ENCODE peak calls at places on chromosomes 11 and 22, in seven cellular contexts. V is fibroblast of lung, A is heart left ventricle, W is heart right ventricle, Q is transverse colon, U is H9, I is neural progenitor cell. E is an unnamed sample.

GRCh38 chr22:45903355-45904149 is 73.4 kb downstream of the WNT7B start:
- DNase-seq in I (no peak), Q (no peak), A (peak), W (no peak), V (peak), U (no peak), E (no peak)

GRCh38 chr22:32823024-32823730 is 21.7 kb downstream of the TIMP3 start:
- DNase-seq in V (no peak), U (peak), Q (peak), W (no peak), A (no peak), I (peak), E (no peak)

GRCh38 chr11:27677108-27677507 is 23.1 kb downstream of the BDNF start:
- DNase-seq in W (no peak), Q (no peak), I (no peak), A (no peak), U (no peak), V (no peak), E (no peak)

GRCh38 chr11:69280994-69281393 is 13.0 kb upstream of the MYEOV start:
- DNase-seq in I (no peak), V (peak), U (no peak), A (no peak), W (no peak), Q (no peak), E (no peak)

GRCh38 chr11:65204646-65205601 is 23.2 kb downstream of the CAPN1 start:
- DNase-seq in V (peak), W (no peak), Q (no peak), A (no peak), I (peak), U (peak), E (no peak)

GRCh38 chr22:23823331-23823791 is 15.4 kb downstream of the DERL3 start:
- DNase-seq in U (no peak), V (no peak), W (peak), A (peak), Q (no peak), I (no peak), E (no peak)

GRCh38 chr22:24315367-24315781 is 44.7 kb downstream of the SPECC1L start:
- DNase-seq in W (no peak), I (no peak), V (peak), U (no peak), A (no peak), Q (no peak), E (no peak)

GRCh38 chr11:3132271-3132781 is 32.8 kb downstream of the OSBPL5 start:
- DNase-seq in I (no peak), Q (peak), U (no peak), W (no peak), V (no peak), A (no peak), E (no peak)

GRCh38 chr22:46763051-46763705 is 728 bp downstream of the TBC1D22A start:
- DNase-seq in Q (peak), W (peak), A (peak), V (peak), U (no peak), I (no peak), E (no peak)

GRCh38 chr11:112728288-112728687 is 232.9 kb upstream of the NCAM1 start:
- DNase-seq in U (no peak), A (no peak), V (no peak), I (no peak), Q (no peak), W (no peak), E (no peak)

GRCh38 chr11:60367009-60367408 is 11.3 kb upstream of the MS4A7 start:
- DNase-seq in A (no peak), W (no peak), I (no peak), Q (no peak), U (no peak), V (no peak), E (no peak)

GRCh38 chr11:71388637-71389235 is 59.5 kb downstream of the DHCR7 start:
- DNase-seq in Q (no peak), W (no peak), U (no peak), A (no peak), I (no peak), V (no peak), E (no peak)

GRCh38 chr11:536841-537621 is at the start of gene LRRC56:
- DNase-seq in I (peak), U (peak), A (peak), V (peak), Q (peak), W (peak), E (peak)

GRCh38 chr22:35568751-35569725 is 28.4 kb downstream of the RASD2 start:
- DNase-seq in A (peak), I (no peak), W (no peak), Q (no peak), U (no peak), V (peak), E (no peak)

GRCh38 chr11:119689318-119689717 is 39.7 kb downstream of the NECTIN1 start:
- DNase-seq in I (no peak), A (no peak), Q (no peak), U (no peak), W (no peak), V (no peak), E (no peak)

GRCh38 chr11:13082588-13082987 is 73.5 kb downstream of the RASSF10 start:
- DNase-seq in I (no peak), W (no peak), Q (no peak), V (no peak), A (no peak), U (no peak), E (no peak)

GRCh38 chr11:68036141-68036716 is 2.6 kb upstream of the TCIRG1 start:
- DNase-seq in W (no peak), Q (no peak), A (no peak), I (no peak), V (no peak), U (no peak), E (no peak)

GRCh38 chr11:120235024-120235628 is 4.8 kb upstream of the POU2F3 start:
- DNase-seq in V (peak), A (no peak), U (peak), I (peak), W (peak), Q (peak), E (no peak)

GRCh38 chr22:27850000-27850465 is 48.5 kb upstream of the MN1 start:
- DNase-seq in I (peak), W (peak), A (no peak), V (no peak), Q (no peak), U (no peak), E (no peak)
- H3K27ac ChIP-seq in I (peak), W (no peak), A (peak), V (no peak), Q (peak), U (peak), E (no peak)

DNA sequence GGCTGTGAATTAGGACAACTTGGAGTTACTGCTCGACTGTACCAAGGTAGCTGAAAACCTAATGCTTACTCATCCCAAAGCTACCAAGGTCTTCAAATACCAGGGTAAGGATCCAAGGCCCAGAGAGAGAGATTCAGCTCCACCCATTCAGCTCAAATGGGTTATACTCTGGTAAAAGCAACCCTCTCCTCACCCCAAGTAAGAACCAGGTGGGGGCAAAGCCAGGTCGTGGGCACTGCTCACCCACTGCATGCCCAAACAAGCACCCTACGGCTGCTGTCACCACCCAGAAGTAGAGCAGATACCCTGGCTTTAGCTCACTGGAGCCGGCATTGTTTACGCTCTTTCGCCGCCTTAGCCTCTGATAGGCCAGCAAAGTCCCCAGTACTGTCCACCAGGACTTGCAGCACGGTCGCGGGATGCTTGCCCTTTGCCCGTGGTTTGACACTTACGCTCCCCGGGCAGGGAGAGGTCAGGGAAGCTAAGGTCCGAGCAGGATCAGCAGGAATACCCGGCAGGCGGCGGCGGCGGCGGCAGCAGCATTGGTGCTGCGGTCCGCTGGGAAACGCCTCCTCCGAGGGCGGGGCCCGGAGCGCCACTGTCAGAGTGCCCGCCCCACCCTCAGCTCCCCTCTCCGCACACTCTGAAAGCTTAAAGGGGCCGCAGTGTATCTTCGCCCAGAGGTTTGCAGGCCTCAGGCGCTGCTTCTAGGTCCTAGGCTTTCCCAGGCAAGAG is 19.6 kb downstream of the CKAP5 start:
- DNase-seq in A (peak), I (peak), W (peak), U (peak), Q (peak), V (peak), E (peak)
- TF ChIP-seq CTCF in A (peak), I (no peak), W (no peak), U (no peak), Q (no peak), V (no peak), E (no peak)

DNA sequence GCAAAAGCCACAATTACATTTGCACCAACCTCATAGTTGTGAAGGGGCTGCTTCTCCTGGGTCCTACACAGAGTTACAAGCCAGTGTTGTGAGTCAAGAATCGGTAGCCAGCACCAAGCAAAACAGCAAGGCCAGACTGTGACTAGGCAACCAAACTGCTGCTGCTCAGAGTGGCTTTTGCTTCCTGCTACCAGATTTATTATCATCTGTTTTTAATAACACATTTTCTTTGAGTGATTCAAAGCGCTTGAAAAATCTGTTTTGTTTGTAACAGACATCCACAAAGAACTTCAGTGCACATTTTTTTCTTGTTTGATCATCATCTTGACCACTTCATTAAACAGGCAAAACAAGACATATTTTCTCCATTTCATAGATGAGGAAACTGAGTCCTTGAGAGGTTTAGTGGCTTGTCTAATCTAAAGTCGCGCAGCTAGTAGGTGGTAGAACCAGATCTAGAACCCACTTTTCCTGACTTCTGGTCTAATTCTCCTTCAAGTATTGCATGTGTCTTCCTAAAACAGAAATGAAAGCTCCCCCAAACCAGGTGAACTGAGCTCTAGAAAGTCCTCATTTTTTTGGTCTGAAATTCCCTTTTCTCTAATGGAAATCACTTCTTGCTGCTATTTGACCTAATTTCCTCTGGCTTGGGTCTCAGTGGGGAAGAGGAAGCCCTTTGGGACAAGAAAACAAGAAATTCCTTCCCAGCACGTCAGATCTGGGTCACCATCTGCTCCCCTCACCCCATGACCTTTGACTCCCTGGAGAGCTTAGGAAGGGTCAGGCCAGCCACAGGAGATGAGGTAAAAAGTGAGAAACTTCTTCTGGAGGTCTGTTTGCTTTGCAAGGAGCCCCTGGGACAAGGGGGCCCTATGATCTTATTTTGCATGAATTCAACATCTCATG is 39.9 kb downstream of the CWC15 start:
- DNase-seq in A (peak), Q (no peak), W (peak), V (peak), I (no peak), U (no peak), E (no peak)
- H3K27ac ChIP-seq in A (peak), Q (peak), W (peak), V (peak), I (no peak), U (no peak), E (no peak)

GRCh38 chr11:63831326-63831725 is 7.6 kb upstream of the MARK2 start:
- DNase-seq in A (no peak), U (peak), W (no peak), I (no peak), Q (no peak), V (no peak), E (no peak)

GRCh38 chr11:63832336-63832735 is 6.6 kb upstream of the MARK2 start:
- DNase-seq in A (no peak), Q (no peak), V (no peak), I (no peak), U (no peak), W (no peak), E (no peak)

GRCh38 chr11:63833048-63833447 is 5.9 kb upstream of the MARK2 start:
- DNase-seq in I (no peak), W (no peak), A (no peak), U (no peak), Q (no peak), V (no peak), E (no peak)

GRCh38 chr11:63826471-63827190 is 12.3 kb upstream of the MARK2 start:
- DNase-seq in A (no peak), V (no peak), Q (no peak), U (no peak), I (no peak), W (no peak), E (no peak)

GRCh38 chr11:63829823-63830489 is 9.0 kb upstream of the MARK2 start:
- DNase-seq in W (no peak), Q (no peak), I (peak), A (no peak), V (peak), U (peak), E (no peak)
- TF ChIP-seq CTCF in W (peak), Q (no peak), I (peak), A (no peak), V (peak), U (peak), E (no peak)

E was measured in ovary.